ENCODE peak calls at places on chromosomes 16 and 17, in six cellular contexts. L is thoracic aorta; M is glutamatergic neuron; R is left ventricle myocardium inferior; O is CD8-positive, alpha-beta T cell; S is nephron progenitor cell. Y is an unnamed sample.
A peak's percentile ranks its signal among the peaks of the same experiment; 100 is the strongest.

GRCh38 chr17:82694647-82695046 is 3.9 kb downstream of the RAB40B start:
- DNase-seq in L (no peak), M (no peak), S (no peak), R (no peak), O (no peak), Y (no peak)

GRCh38 chr17:36600936-36601302 is 464 bp upstream of the MRM1 start:
- DNase-seq in M (no peak), R (no peak), O (no peak), L (no peak), S (no peak), Y (no peak)

GRCh38 chr17:50043290-50044148 is 12.4 kb upstream of the ITGA3 start:
- DNase-seq in M (no peak), S (no peak), L (no peak), O (no peak), R (peak; percentile 34), Y (no peak)

GRCh38 chr16:22005746-22006145 is 2.2 kb upstream of the MOSMO start:
- DNase-seq in O (no peak), L (no peak), R (no peak), S (no peak), M (no peak), Y (no peak)

GRCh38 chr17:47266782-47267181 is 13.2 kb downstream of the ITGB3 start:
- DNase-seq in R (no peak), L (no peak), O (no peak), M (no peak), S (no peak), Y (no peak)

GRCh38 chr17:38451840-38452529 is 23.7 kb downstream of the ARHGAP23 start:
- DNase-seq in L (no peak), O (no peak), M (peak; percentile 45), R (no peak), S (peak; percentile 46), Y (no peak)

GRCh38 chr16:50666658-50667496 is 14.2 kb downstream of the SNX20 start:
- DNase-seq in S (no peak), M (no peak), R (no peak), L (no peak), O (peak; percentile 68), Y (no peak)

GRCh38 chr17:65287040-65287439 is 149.9 kb downstream of the RGS9 start:
- DNase-seq in M (no peak), L (no peak), S (no peak), R (no peak), O (no peak), Y (no peak)

GRCh38 chr17:81339502-81340296 is 44.6 kb upstream of the SLC38A10 start:
- DNase-seq in M (peak; percentile 61), L (no peak), O (no peak), R (no peak), S (peak; percentile 64), Y (peak; percentile 81)

GRCh38 chr17:52227926-52228325 is 69.4 kb upstream of the CA10 start:
- DNase-seq in L (no peak), O (no peak), M (no peak), S (no peak), R (no peak), Y (no peak)

GRCh38 chr17:33262724-33263123 is 30.4 kb downstream of the ASIC2 start:
- DNase-seq in M (no peak), L (no peak), O (no peak), S (no peak), R (no peak), Y (no peak)

GRCh38 chr17:58902312-58902711 is 146.7 kb downstream of the PPM1E start:
- DNase-seq in O (no peak), R (no peak), L (no peak), M (no peak), S (no peak), Y (no peak)

GRCh38 chr17:57256708-57257112 is 387 bp downstream of the MSI2 start:
- DNase-seq in O (peak; percentile 63), S (no peak), R (peak; percentile 20), L (no peak), M (no peak), Y (peak; percentile 12)

GRCh38 chr16:72467157-72467759 is 295.3 kb upstream of the PMFBP1 start:
- DNase-seq in O (no peak), L (no peak), M (no peak), R (no peak), S (no peak), Y (no peak)

GRCh38 chr17:66002807-66003206 is 189.1 kb downstream of the CEP112 start:
- DNase-seq in M (no peak), O (no peak), S (no peak), L (no peak), R (no peak), Y (no peak)

GRCh38 chr16:46947900-46948547 is 25.4 kb downstream of the DNAJA2 start:
- DNase-seq in M (no peak), O (no peak), S (peak; percentile 19), L (no peak), R (no peak), Y (no peak)

GRCh38 chr16:74837056-74837455 is 62.4 kb upstream of the FA2H start:
- DNase-seq in O (no peak), L (no peak), M (no peak), R (no peak), S (no peak), Y (no peak)

GRCh38 chr17:29573871-29574731 is 5.6 kb downstream of the TP53I13 start:
- DNase-seq in L (no peak), S (peak; percentile 1), R (peak; percentile 13), O (no peak), M (peak; percentile 9), Y (no peak)

GRCh38 chr17:29573558-29573870 is 5.0 kb downstream of the TP53I13 start:
- DNase-seq in L (no peak), R (peak; percentile 9), O (no peak), M (no peak), S (no peak), Y (no peak)

GRCh38 chr17:29571486-29571882 is 3.0 kb downstream of the TP53I13 start:
- DNase-seq in S (no peak), O (peak; percentile 38), R (no peak), M (no peak), L (no peak), Y (no peak)

GRCh38 chr17:29571883-29572681 is 3.6 kb downstream of the TP53I13 start:
- DNase-seq in S (no peak), R (peak; percentile 35), M (no peak), O (peak; percentile 48), L (no peak), Y (no peak)

GRCh38 chr17:29572691-29573557 is 4.4 kb downstream of the TP53I13 start:
- DNase-seq in M (peak; percentile 86), O (peak; percentile 77), L (no peak), R (peak; percentile 73), S (peak; percentile 85), Y (peak; percentile 59)
- TF ChIP-seq CTCF in M (peak; percentile 80), O (peak; percentile 60), L (peak; percentile 77), R (peak; percentile 88), S (peak; percentile 68), Y (peak; percentile 82)

GRCh38 chr16:56316545-56316944 is 108.8 kb downstream of the AMFR start:
- DNase-seq in M (no peak), R (no peak), O (no peak), S (no peak), L (no peak), Y (no peak)
- TF ChIP-seq CTCF in M (no peak), R (no peak), O (no peak), S (no peak), L (no peak), Y (no peak)

DNA sequence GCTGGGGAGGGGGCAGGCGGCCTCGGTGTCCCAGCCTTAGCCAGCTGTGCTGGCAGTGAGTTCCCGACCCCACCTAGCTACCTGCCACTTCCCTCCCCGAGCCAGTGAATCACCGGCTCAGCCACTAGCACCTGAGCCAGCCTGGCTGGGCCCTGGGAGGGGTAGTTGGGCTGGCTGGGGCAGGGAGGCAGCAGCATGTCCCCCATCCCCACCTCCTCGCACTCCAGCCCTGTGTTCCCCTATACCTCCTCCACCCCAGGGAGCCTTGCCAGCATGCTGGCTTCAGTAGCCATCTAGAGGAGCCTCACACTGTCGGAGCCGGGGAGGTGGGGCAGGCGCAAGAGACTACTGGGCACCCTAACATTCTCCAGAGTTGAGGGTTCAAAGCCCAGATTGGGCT is 2.8 kb downstream of the EVPL start:
- DNase-seq in M (no peak), O (no peak), S (no peak), R (no peak), L (no peak), Y (no peak)
- TF ChIP-seq CTCF in M (no peak), O (no peak), S (no peak), R (no peak), L (no peak), Y (no peak)

DNA sequence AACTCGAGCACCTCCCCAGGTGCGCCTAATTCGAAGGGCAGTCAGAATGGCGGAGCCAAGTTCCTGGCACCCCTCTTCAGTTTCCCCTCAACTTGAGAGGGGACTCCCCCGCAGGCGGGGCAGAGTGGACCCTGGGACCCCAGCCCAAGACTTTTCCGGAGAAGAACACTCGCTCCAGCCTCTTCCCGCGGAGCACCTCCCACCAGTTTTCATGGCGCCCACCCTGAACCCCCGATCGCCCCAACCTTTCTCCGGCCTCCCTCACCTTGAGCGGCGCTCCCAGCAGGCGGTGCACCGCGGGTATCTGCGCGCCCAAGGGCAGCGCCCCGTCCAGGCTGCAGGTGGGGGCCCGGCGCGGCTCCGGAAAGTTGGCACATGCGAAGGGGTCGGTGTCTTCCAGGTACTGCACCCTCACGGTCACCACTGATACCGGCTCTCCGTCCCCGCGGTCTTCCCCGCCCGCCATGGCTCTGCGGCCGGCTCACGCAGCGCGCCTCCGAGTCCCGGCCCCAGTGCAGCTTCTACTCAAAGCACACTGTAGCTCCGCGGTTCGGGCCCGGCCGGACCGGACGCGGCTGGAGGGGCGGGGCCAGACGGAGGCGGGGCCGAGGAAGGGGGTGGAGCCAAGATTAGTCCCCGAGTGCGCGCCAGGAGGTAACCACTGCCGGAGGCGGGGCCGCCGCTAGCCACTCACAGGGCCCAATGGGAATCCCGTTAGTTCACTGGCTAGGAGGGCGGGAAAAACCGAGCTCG is at the start of gene FHOD1:
- DNase-seq in S (peak; percentile 99), L (peak; percentile 94), R (peak; percentile 99), O (peak; percentile 98), M (peak; percentile 87), Y (peak; percentile 92)
- TF ChIP-seq CTCF in S (no peak), L (no peak), R (no peak), O (no peak), M (no peak), Y (no peak)

GRCh38 chr17:48560452-48560817 is 15.5 kb upstream of the HOXB2 start:
- DNase-seq in S (peak; percentile 7), L (no peak), O (no peak), R (no peak), M (no peak), Y (no peak)

GRCh38 chr17:48563867-48564199 is 14.3 kb downstream of the HOXB4 start:
- DNase-seq in S (no peak), M (no peak), L (no peak), O (no peak), R (no peak), Y (no peak)

GRCh38 chr17:48562934-48563333 is 15.2 kb downstream of the HOXB4 start:
- DNase-seq in M (no peak), S (no peak), O (no peak), R (no peak), L (no peak), Y (no peak)

GRCh38 chr17:48563385-48563838 is 14.7 kb downstream of the HOXB4 start:
- DNase-seq in M (no peak), S (peak; percentile 50), R (no peak), L (no peak), O (no peak), Y (no peak)

GRCh38 chr17:48561894-48562810 is 16.0 kb downstream of the HOXB4 start:
- DNase-seq in M (no peak), R (no peak), S (peak; percentile 59), L (no peak), O (no peak), Y (no peak)
- TF ChIP-seq CTCF in M (peak; percentile 16), R (peak; percentile 8), S (peak; percentile 31), L (peak; percentile 17), O (no peak), Y (peak; percentile 50)